ENCODE peak calls at places on chromosomes 3 and 15, in five cellular contexts. L is HepG2, G is A549, O is K562, P is GM12878. R is an unnamed sample.

GRCh38 chr15:99447497-99448371 is 118.0 kb upstream of the MEF2A start:
- DNase-seq in L (no peak), G (no peak), O (peak), P (no peak), R (peak)

GRCh38 chr3:67486883-67487282 is 167.5 kb downstream of the SUCLG2 start:
- DNase-seq in G (no peak), L (no peak), P (no peak), O (no peak), R (no peak)

GRCh38 chr15:71079208-71080044 is 35.8 kb upstream of the THSD4 start:
- DNase-seq in O (no peak), L (no peak), G (peak), P (no peak), R (no peak)

GRCh38 chr3:9862391-9863235 is 17.4 kb downstream of the CIDEC start:
- DNase-seq in G (peak), O (peak), L (peak), P (no peak), R (peak)

GRCh38 chr15:66007663-66008262 is 138.5 kb downstream of the RAB11A start:
- DNase-seq in O (no peak), L (no peak), P (peak), G (no peak), R (peak)

GRCh38 chr3:143973352-143974021 is 1.9 kb downstream of the DIPK2A start:
- DNase-seq in O (peak), G (peak), P (no peak), L (peak), R (no peak)

GRCh38 chr15:58232273-58233065 is 94.3 kb downstream of the AQP9 start:
- DNase-seq in L (no peak), G (no peak), O (no peak), P (no peak), R (no peak)

GRCh38 chr3:140910860-140911259 is 30.8 kb upstream of the SLC25A36 start:
- DNase-seq in G (peak), P (no peak), O (peak), L (no peak), R (peak)

GRCh38 chr3:33942483-33943150 is 144.2 kb downstream of the PDCD6IP start:
- DNase-seq in G (no peak), L (no peak), P (no peak), O (peak), R (no peak)

GRCh38 chr3:185081516-185081915 is 71.3 kb downstream of the C3orf70 start:
- DNase-seq in O (no peak), G (no peak), P (no peak), L (no peak), R (no peak)
- TF ChIP-seq JUNB in O (no peak), G (no peak), P (no peak), L (no peak), R (no peak)

DNA sequence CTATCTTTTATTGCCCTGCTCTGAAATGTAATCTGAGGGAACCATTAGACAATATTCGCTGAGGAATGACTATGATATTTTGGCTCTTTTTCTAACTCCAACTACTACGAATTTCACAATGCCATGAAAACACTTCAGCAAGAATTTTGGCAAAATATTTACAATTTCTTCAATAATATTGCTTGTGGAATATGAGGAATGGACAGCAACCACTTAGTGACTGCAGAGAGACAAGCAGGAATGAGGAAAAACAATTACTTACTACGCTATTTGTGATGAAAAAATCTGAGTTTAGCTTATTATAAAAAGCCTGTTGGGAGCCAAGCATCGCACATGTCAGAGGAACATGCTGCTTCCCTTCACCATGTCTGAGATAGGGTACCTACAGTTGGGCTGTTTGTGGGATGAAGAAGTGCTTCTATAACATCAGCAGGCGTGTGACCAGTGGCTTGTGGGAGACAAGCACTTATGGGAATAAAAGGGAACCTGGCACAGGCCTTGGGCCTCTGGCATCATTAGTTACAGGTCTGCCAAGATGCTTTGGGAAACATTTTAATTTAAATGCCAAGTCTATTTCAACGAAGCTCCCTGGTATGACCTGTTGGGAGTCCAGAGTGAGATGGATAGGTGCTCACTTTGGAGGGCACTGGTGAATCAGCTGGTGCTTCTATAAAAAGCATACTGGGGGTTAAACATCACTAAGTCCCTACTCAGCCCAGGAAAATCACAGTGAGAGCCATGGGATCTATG is 2.7 kb upstream of the PLCL2 start:
- DNase-seq in L (no peak), O (no peak), G (no peak), P (no peak), R (no peak)
- H3K4me3 ChIP-seq in L (no peak), O (no peak), G (no peak), P (no peak), R (no peak)

DNA sequence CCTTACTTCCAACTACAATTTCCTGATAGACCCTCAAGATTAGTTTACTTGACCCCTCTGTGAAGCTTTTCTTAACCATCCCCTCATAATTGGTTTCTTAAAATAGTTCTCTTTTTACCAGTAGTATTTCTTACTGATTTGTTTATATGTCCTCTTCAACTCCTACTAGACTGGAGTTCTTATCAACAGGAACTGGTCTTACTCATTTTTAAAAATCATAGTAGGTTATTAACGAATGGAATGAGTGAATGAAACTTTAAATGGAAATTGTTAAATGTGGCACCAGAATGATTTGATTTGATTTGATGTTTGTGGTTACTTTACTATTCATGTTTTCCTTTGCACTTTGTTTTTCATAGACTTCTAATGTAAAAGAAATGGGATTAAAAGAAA is 91.5 kb downstream of the NEO1 start:
- DNase-seq in G (no peak), O (no peak), L (no peak), P (no peak), R (no peak)
- TF ChIP-seq JUNB in G (no peak), O (no peak), L (no peak), P (no peak), R (no peak)

GRCh38 chr3:38649500-38650247 is at the start of gene SCN5A:
- DNase-seq in P (no peak), L (no peak), O (peak), G (peak), R (peak)

GRCh38 chr3:38651153-38651789 is 1.8 kb upstream of the SCN5A start:
- DNase-seq in L (peak), G (peak), O (peak), P (peak), R (peak)

GRCh38 chr3:38648024-38648658 is 1.3 kb downstream of the SCN5A start:
- DNase-seq in G (no peak), P (no peak), L (no peak), O (no peak), R (no peak)

GRCh38 chr3:38648659-38649499 is 608 bp downstream of the SCN5A start:
- DNase-seq in P (no peak), O (peak), L (no peak), G (no peak), R (peak)

DNA sequence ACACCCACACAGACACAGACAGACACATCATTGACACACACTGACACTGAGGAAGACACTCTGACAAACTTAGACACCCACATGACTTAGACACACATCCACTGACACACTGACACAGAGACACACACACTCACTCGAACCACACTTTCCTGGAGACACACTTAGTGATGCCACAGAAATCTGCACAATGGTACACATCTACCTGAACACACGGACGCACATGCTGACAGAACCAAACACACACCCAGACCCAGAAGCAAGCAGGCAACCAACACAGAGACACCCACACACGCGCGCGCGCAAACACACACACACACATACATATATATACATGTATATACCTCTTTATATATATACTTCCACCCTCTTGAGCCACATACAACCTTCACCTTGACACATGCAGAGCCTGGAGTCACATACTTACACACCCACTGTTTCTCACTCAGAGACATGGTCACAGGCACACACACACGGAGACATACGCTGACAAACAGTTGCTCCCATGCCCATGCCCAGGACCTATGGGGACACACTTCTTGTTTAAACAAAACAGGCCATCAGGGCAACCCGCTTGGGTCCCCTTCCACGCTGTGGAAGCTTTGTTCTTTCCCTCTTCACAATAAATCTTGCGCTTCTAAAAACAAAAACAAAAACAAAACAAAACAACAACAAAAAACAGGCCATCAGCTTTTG is 907 bp upstream of the SCN5A start:
- DNase-seq in L (no peak), P (no peak), G (peak), O (no peak), R (no peak)
- H3K4me3 ChIP-seq in L (no peak), P (no peak), G (peak), O (no peak), R (peak)

GRCh38 chr3:69079269-69080159 is 651 bp downstream of the UBA3 start:
- DNase-seq in O (peak), L (peak), P (no peak), G (no peak), R (peak)

GRCh38 chr3:69082805-69083204 is 1.9 kb upstream of the ARL6IP5 start:
- DNase-seq in P (peak), L (no peak), G (peak), O (no peak), R (no peak)

GRCh38 chr3:69080233-69080644 is at the start of gene UBA3:
- DNase-seq in L (peak), P (no peak), G (peak), O (peak), R (peak)

GRCh38 chr3:69084326-69084667 is 440 bp upstream of the ARL6IP5 start:
- DNase-seq in O (peak), L (peak), G (no peak), P (no peak), R (no peak)

GRCh38 chr3:69081583-69082262 is 1.6 kb upstream of the UBA3 start:
- DNase-seq in O (peak), L (no peak), G (peak), P (peak), R (peak)
- TF ChIP-seq JUNB in O (no peak), L (no peak), G (no peak), P (no peak), R (no peak)

DNA sequence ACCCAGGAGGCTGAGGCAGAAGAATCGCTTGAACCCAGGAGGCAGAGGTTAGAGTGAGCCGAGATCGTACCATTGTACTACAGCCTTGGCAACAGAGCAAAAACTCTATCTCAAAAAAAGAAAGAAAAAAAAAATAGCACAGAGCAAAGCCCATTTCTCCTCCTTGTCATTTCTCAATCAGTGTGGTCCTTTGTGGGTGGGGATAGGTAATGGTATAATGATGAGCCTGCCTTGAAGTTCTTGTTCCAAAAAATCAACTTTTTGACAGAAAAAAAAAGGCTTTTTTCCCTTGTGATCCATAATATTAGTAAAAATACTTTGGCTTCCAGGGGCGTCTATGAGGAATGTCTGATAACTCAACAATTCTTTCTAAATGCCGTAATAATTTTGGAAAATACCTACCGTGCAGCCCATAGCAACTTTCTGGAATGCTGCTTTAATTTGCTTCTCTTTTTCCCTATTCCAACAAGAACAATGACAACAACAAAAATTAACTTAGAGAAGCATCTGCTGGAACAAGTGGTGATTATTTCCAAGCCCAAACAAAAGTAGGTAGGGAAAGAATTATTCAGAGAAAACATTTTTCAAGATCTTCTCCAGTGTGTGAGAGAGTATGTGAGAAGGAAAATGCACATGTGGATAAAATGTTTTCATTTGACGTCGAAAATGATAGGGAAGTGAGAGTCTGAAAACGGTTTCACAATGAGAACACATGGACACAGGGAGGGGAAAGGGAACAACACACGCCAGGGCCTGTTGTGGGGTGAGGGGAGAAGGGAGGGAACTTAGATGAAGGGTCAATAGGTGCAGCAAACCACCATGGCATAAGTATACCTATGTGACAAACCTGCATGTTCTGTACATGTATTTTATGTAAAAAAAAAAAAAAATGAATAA is 337.8 kb downstream of the RBMS3 start:
- DNase-seq in L (no peak), O (no peak), P (no peak), G (no peak), R (no peak)
- H3K4me3 ChIP-seq in L (no peak), O (no peak), P (no peak), G (no peak), R (no peak)

DNA sequence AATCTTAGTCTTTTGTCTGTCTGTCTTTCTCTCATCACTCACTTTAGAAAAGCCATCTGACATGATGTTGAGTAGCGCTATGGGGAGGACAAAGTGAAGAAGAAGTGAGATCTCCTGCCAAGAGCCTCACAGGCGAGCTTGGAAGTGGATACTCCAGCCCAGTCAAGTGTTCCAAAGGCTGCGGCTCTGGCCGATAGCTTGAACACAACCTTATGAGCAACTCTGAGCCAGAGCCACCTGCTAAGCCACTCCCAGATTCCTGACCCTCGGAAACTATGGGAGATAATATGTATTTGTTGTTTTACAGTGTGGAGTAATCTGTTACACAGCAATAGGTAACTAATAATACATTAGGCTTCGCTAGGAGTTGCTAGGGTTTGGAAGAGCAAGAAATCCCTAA is 76.2 kb downstream of the MB21D2 start:
- DNase-seq in P (no peak), O (no peak), G (no peak), L (no peak), R (no peak)
- TF ChIP-seq JUNB in P (no peak), O (no peak), G (no peak), L (no peak), R (no peak)

GRCh38 chr3:182683335-182684257 is 109.7 kb upstream of the ATP11B start:
- DNase-seq in G (peak), P (peak), O (peak), L (peak), R (peak)
- H3K4me3 ChIP-seq in G (peak), P (peak), O (no peak), L (peak), R (peak)

GRCh38 chr3:48687220-48687678 is 1.5 kb upstream of the NCKIPSD start:
- DNase-seq in G (no peak), P (no peak), O (no peak), L (no peak), R (no peak)

GRCh38 chr3:48686538-48687219 is 964 bp upstream of the NCKIPSD start:
- DNase-seq in O (no peak), L (no peak), P (no peak), G (no peak), R (no peak)

GRCh38 chr3:48685293-48685602 is 467 bp downstream of the NCKIPSD start:
- DNase-seq in P (no peak), L (no peak), O (no peak), G (no peak), R (peak)

GRCh38 chr3:48684480-48685143 is 1.1 kb downstream of the NCKIPSD start:
- DNase-seq in P (no peak), L (no peak), O (peak), G (no peak), R (peak)

DNA sequence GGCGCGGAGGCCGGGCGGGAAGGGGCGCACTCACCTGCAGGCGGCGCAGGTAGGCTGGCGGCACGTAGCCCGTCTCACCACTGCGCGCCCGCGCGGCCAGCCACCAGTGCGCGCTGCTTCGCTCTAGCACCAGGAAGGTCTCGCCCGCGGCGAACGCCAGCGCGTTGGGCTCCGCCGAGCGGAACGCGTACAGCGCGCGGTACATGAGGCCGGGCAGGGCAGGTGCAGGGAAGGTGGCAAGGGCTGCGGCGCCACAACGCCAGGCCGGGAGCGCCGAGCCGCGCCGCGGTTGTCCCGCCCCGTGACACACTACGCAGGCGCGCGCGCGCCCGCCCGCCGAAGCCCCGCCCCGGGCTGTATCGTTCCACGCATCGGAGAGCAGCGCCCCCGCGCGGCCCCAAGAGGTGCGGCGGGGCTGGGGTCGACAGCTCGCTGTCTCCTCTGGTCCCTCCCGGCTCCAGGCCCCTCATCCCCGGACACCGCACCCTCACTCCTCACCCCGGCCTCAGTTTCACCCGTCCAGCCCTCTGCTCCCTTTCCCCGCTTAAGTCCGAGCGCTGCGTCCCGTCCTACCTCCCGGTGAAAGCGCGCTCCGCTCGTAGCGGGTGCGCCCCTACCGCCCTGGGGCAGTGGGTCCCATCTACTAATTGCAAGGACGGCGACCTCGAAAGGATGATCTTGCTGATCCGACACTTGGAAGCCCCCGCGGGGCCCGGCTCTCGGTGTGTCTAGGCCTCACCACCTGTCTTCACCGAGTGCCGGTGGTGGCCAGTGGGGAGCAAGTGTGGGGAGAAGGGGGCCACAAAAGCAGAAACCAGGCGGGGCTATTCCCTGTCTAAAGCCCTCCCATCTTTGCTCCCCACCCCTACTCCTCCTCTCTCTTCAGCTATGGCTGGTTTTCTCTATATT is at the start of gene NCKIPSD:
- DNase-seq in P (peak), L (peak), O (peak), G (peak), R (peak)
- TF ChIP-seq JUNB in P (no peak), L (no peak), O (no peak), G (no peak), R (no peak)

GRCh38 chr3:32817561-32818430 is at the start of gene TRIM71:
- DNase-seq in P (no peak), O (no peak), L (no peak), G (peak), R (no peak)
- H3K4me3 ChIP-seq in P (peak), O (no peak), L (peak), G (peak), R (peak)